ENCODE peak calls at places on chromosomes 16 and 17, in seven cellular contexts. One of them, this sample, is unnamed.
A peak's percentile ranks its signal among the peaks of the same experiment; 100 is the strongest.

GRCh38 chr17:802901-803881 is 21.0 kb downstream of the MRM3 start:
- DNase-seq in tibial nerve: no peak
- DNase-seq in GM12891: no peak
- DNase-seq in uterus: peak; percentile 40
- DNase-seq in lower leg skin: no peak
- DNase-seq in body of pancreas: peak; percentile 73
- DNase-seq in upper lobe of left lung: no peak
- DNase-seq in this sample: no peak

GRCh38 chr16:56988161-56988947 is 1.0 kb upstream of the NLRC5 start:
- DNase-seq in tibial nerve: peak; percentile 24
- DNase-seq in GM12891: no peak
- DNase-seq in uterus: peak; percentile 21
- DNase-seq in lower leg skin: no peak
- DNase-seq in body of pancreas: no peak
- DNase-seq in upper lobe of left lung: no peak
- DNase-seq in this sample: no peak

GRCh38 chr16:11004957-11005610 is 60.7 kb downstream of the CLEC16A start:
- DNase-seq in tibial nerve: no peak
- DNase-seq in GM12891: no peak
- DNase-seq in uterus: no peak
- DNase-seq in lower leg skin: no peak
- DNase-seq in body of pancreas: no peak
- DNase-seq in upper lobe of left lung: no peak
- DNase-seq in this sample: no peak

GRCh38 chr16:86383488-86384262 is 126.7 kb upstream of the FOXF1 start:
- DNase-seq in tibial nerve: no peak
- DNase-seq in GM12891: no peak
- DNase-seq in uterus: no peak
- DNase-seq in lower leg skin: no peak
- DNase-seq in body of pancreas: peak; percentile 14
- DNase-seq in upper lobe of left lung: no peak
- DNase-seq in this sample: no peak

GRCh38 chr16:88345031-88345942 is 37.5 kb upstream of the ZNF469 start:
- DNase-seq in tibial nerve: no peak
- DNase-seq in GM12891: no peak
- DNase-seq in uterus: no peak
- DNase-seq in lower leg skin: no peak
- DNase-seq in body of pancreas: no peak
- DNase-seq in upper lobe of left lung: no peak
- DNase-seq in this sample: no peak

GRCh38 chr16:49632111-49632797 is 223.7 kb downstream of the ZNF423 start:
- DNase-seq in tibial nerve: no peak
- DNase-seq in GM12891: no peak
- DNase-seq in uterus: no peak
- DNase-seq in lower leg skin: no peak
- DNase-seq in body of pancreas: no peak
- DNase-seq in upper lobe of left lung: no peak
- DNase-seq in this sample: peak; percentile 8

GRCh38 chr16:71894229-71894920 is 956 bp upstream of the IST1 start:
- DNase-seq in tibial nerve: peak; percentile 54
- DNase-seq in GM12891: no peak
- DNase-seq in uterus: peak; percentile 44
- DNase-seq in lower leg skin: peak; percentile 88
- DNase-seq in body of pancreas: peak; percentile 66
- DNase-seq in upper lobe of left lung: peak; percentile 80
- DNase-seq in this sample: peak; percentile 41

GRCh38 chr16:50466170-50466569 is 82.0 kb upstream of the NKD1 start:
- DNase-seq in tibial nerve: no peak
- DNase-seq in GM12891: no peak
- DNase-seq in uterus: no peak
- DNase-seq in lower leg skin: peak; percentile 68
- DNase-seq in body of pancreas: no peak
- DNase-seq in upper lobe of left lung: peak; percentile 5
- DNase-seq in this sample: no peak

GRCh38 chr16:79580465-79581200 is 19.9 kb downstream of the MAF start:
- DNase-seq in tibial nerve: no peak
- DNase-seq in GM12891: no peak
- DNase-seq in uterus: no peak
- DNase-seq in lower leg skin: no peak
- DNase-seq in body of pancreas: no peak
- DNase-seq in upper lobe of left lung: no peak
- DNase-seq in this sample: peak; percentile 24

GRCh38 chr16:68528686-68529379 is 10.3 kb upstream of the ZFP90 start:
- DNase-seq in tibial nerve: peak; percentile 85
- DNase-seq in GM12891: peak; percentile 78
- DNase-seq in uterus: peak; percentile 86
- DNase-seq in lower leg skin: peak; percentile 97
- DNase-seq in body of pancreas: peak; percentile 90
- DNase-seq in upper lobe of left lung: peak; percentile 90
- DNase-seq in this sample: peak; percentile 92

GRCh38 chr17:3400008-3400407 is 1.8 kb upstream of the OR1E1 start:
- DNase-seq in tibial nerve: no peak
- DNase-seq in GM12891: no peak
- DNase-seq in uterus: no peak
- DNase-seq in lower leg skin: no peak
- DNase-seq in body of pancreas: peak; percentile 9
- DNase-seq in upper lobe of left lung: no peak
- DNase-seq in this sample: no peak

GRCh38 chr16:55508941-55509920 is at the start of gene LPCAT2:
- DNase-seq in tibial nerve: peak; percentile 90
- DNase-seq in GM12891: no peak
- DNase-seq in uterus: peak; percentile 88
- DNase-seq in lower leg skin: peak; percentile 96
- DNase-seq in body of pancreas: peak; percentile 94
- DNase-seq in upper lobe of left lung: peak; percentile 93
- DNase-seq in this sample: peak; percentile 92

GRCh38 chr17:82358467-82359350 is at the start of gene TEX19:
- DNase-seq in tibial nerve: no peak
- DNase-seq in GM12891: no peak
- DNase-seq in uterus: no peak
- DNase-seq in lower leg skin: no peak
- DNase-seq in body of pancreas: no peak
- DNase-seq in upper lobe of left lung: no peak
- DNase-seq in this sample: no peak

GRCh38 chr17:59329558-59330313 is 1.7 kb upstream of the YPEL2 start:
- DNase-seq in tibial nerve: peak; percentile 52
- DNase-seq in GM12891: no peak
- DNase-seq in uterus: peak; percentile 60
- DNase-seq in lower leg skin: no peak
- DNase-seq in body of pancreas: peak; percentile 71
- DNase-seq in upper lobe of left lung: peak; percentile 72
- DNase-seq in this sample: peak; percentile 67

GRCh38 chr17:65389956-65390355 is 171.5 kb downstream of the AXIN2 start:
- DNase-seq in tibial nerve: no peak
- DNase-seq in GM12891: no peak
- DNase-seq in uterus: no peak
- DNase-seq in lower leg skin: no peak
- DNase-seq in body of pancreas: no peak
- DNase-seq in upper lobe of left lung: no peak
- DNase-seq in this sample: no peak

GRCh38 chr16:11913425-11914079 is 2.2 kb downstream of the GSPT1 start:
- DNase-seq in tibial nerve: no peak
- DNase-seq in GM12891: no peak
- DNase-seq in uterus: no peak
- DNase-seq in lower leg skin: no peak
- DNase-seq in body of pancreas: no peak
- DNase-seq in upper lobe of left lung: no peak
- DNase-seq in this sample: no peak

GRCh38 chr17:58339775-58340622 is 11.4 kb upstream of the TSPOAP1 start:
- DNase-seq in tibial nerve: no peak
- DNase-seq in GM12891: no peak
- DNase-seq in uterus: no peak
- DNase-seq in lower leg skin: no peak
- DNase-seq in body of pancreas: no peak
- DNase-seq in upper lobe of left lung: no peak
- DNase-seq in this sample: no peak

GRCh38 chr17:74201250-74201649 is 2.2 kb upstream of the RPL38 start:
- DNase-seq in tibial nerve: peak; percentile 42
- DNase-seq in GM12891: no peak
- DNase-seq in uterus: no peak
- DNase-seq in lower leg skin: no peak
- DNase-seq in body of pancreas: peak; percentile 52
- DNase-seq in upper lobe of left lung: no peak
- DNase-seq in this sample: no peak

GRCh38 chr17:81365601-81366585 is 29.4 kb upstream of the BAHCC1 start:
- DNase-seq in tibial nerve: no peak
- DNase-seq in GM12891: no peak
- DNase-seq in uterus: peak; percentile 70
- DNase-seq in lower leg skin: no peak
- DNase-seq in body of pancreas: peak; percentile 99
- DNase-seq in upper lobe of left lung: peak; percentile 86
- DNase-seq in this sample: peak; percentile 66

GRCh38 chr17:18278867-18279266 is 18.4 kb downstream of the MIEF2 start:
- DNase-seq in tibial nerve: no peak
- DNase-seq in GM12891: no peak
- DNase-seq in uterus: no peak
- DNase-seq in lower leg skin: no peak
- DNase-seq in body of pancreas: no peak
- DNase-seq in upper lobe of left lung: no peak
- DNase-seq in this sample: no peak

GRCh38 chr16:57128787-57129389 is 36.5 kb downstream of the CPNE2 start:
- DNase-seq in tibial nerve: no peak
- DNase-seq in GM12891: no peak
- DNase-seq in uterus: no peak
- DNase-seq in lower leg skin: no peak
- DNase-seq in body of pancreas: no peak
- DNase-seq in upper lobe of left lung: no peak
- DNase-seq in this sample: no peak

GRCh38 chr16:11020792-11021440 is 76.6 kb downstream of the CLEC16A start:
- DNase-seq in tibial nerve: no peak
- DNase-seq in GM12891: no peak
- DNase-seq in uterus: no peak
- DNase-seq in lower leg skin: no peak
- DNase-seq in body of pancreas: no peak
- DNase-seq in upper lobe of left lung: no peak
- DNase-seq in this sample: no peak

GRCh38 chr17:22123536-22124281 is 431.4 kb downstream of the KCNJ18 start:
- DNase-seq in tibial nerve: no peak
- DNase-seq in GM12891: no peak
- DNase-seq in uterus: no peak
- DNase-seq in lower leg skin: no peak
- DNase-seq in body of pancreas: no peak
- DNase-seq in upper lobe of left lung: no peak
- DNase-seq in this sample: no peak
- TF ChIP-seq POLR2A in tibial nerve: no peak
- TF ChIP-seq POLR2A in GM12891: no peak
- TF ChIP-seq POLR2A in uterus: no peak
- TF ChIP-seq POLR2A in lower leg skin: no peak
- TF ChIP-seq POLR2A in body of pancreas: no peak
- TF ChIP-seq POLR2A in upper lobe of left lung: no peak
- TF ChIP-seq POLR2A in this sample: no peak

GRCh38 chr16:2088759-2089358 is 41.1 kb downstream of the TSC2 start:
- DNase-seq in tibial nerve: no peak
- DNase-seq in GM12891: no peak
- DNase-seq in uterus: no peak
- DNase-seq in lower leg skin: no peak
- DNase-seq in body of pancreas: no peak
- DNase-seq in upper lobe of left lung: no peak
- DNase-seq in this sample: no peak

GRCh38 chr16:2090819-2091721 is 43.3 kb downstream of the TSC2 start:
- DNase-seq in tibial nerve: peak; percentile 36
- DNase-seq in GM12891: no peak
- DNase-seq in uterus: no peak
- DNase-seq in lower leg skin: no peak
- DNase-seq in body of pancreas: peak; percentile 95
- DNase-seq in upper lobe of left lung: peak; percentile 89
- DNase-seq in this sample: peak; percentile 84

GRCh38 chr16:2088192-2088631 is 40.4 kb downstream of the TSC2 start:
- DNase-seq in tibial nerve: no peak
- DNase-seq in GM12891: no peak
- DNase-seq in uterus: no peak
- DNase-seq in lower leg skin: no peak
- DNase-seq in body of pancreas: no peak
- DNase-seq in upper lobe of left lung: no peak
- DNase-seq in this sample: no peak

GRCh38 chr16:2090481-2090797 is 42.7 kb downstream of the TSC2 start:
- DNase-seq in tibial nerve: no peak
- DNase-seq in GM12891: no peak
- DNase-seq in uterus: no peak
- DNase-seq in lower leg skin: no peak
- DNase-seq in body of pancreas: peak; percentile 57
- DNase-seq in upper lobe of left lung: no peak
- DNase-seq in this sample: no peak

GRCh38 chr16:2089676-2090480 is 42.1 kb downstream of the TSC2 start:
- DNase-seq in tibial nerve: no peak
- DNase-seq in GM12891: no peak
- DNase-seq in uterus: no peak
- DNase-seq in lower leg skin: no peak
- DNase-seq in body of pancreas: no peak
- DNase-seq in upper lobe of left lung: no peak
- DNase-seq in this sample: no peak
- TF ChIP-seq POLR2A in tibial nerve: no peak
- TF ChIP-seq POLR2A in GM12891: no peak
- TF ChIP-seq POLR2A in uterus: no peak
- TF ChIP-seq POLR2A in lower leg skin: no peak
- TF ChIP-seq POLR2A in body of pancreas: no peak
- TF ChIP-seq POLR2A in upper lobe of left lung: no peak
- TF ChIP-seq POLR2A in this sample: no peak

GRCh38 chr17:8855477-8856204 is 11.8 kb downstream of the PIK3R6 start:
- DNase-seq in tibial nerve: no peak
- DNase-seq in GM12891: no peak
- DNase-seq in uterus: no peak
- DNase-seq in lower leg skin: peak; percentile 54
- DNase-seq in body of pancreas: no peak
- DNase-seq in upper lobe of left lung: no peak
- DNase-seq in this sample: no peak

GRCh38 chr17:8859029-8859803 is 8.3 kb downstream of the PIK3R6 start:
- DNase-seq in tibial nerve: peak; percentile 23
- DNase-seq in GM12891: no peak
- DNase-seq in uterus: no peak
- DNase-seq in lower leg skin: peak; percentile 73
- DNase-seq in body of pancreas: no peak
- DNase-seq in upper lobe of left lung: peak; percentile 45
- DNase-seq in this sample: no peak

GRCh38 chr17:8857919-8858318 is 9.6 kb downstream of the PIK3R6 start:
- DNase-seq in tibial nerve: no peak
- DNase-seq in GM12891: no peak
- DNase-seq in uterus: no peak
- DNase-seq in lower leg skin: no peak
- DNase-seq in body of pancreas: no peak
- DNase-seq in upper lobe of left lung: no peak
- DNase-seq in this sample: no peak

GRCh38 chr17:8859804-8860430 is 7.6 kb downstream of the PIK3R6 start:
- DNase-seq in tibial nerve: no peak
- DNase-seq in GM12891: no peak
- DNase-seq in uterus: no peak
- DNase-seq in lower leg skin: peak; percentile 45
- DNase-seq in body of pancreas: no peak
- DNase-seq in upper lobe of left lung: no peak
- DNase-seq in this sample: no peak

GRCh38 chr17:8856869-8857575 is 10.5 kb downstream of the PIK3R6 start:
- DNase-seq in tibial nerve: no peak
- DNase-seq in GM12891: no peak
- DNase-seq in uterus: no peak
- DNase-seq in lower leg skin: peak; percentile 52
- DNase-seq in body of pancreas: no peak
- DNase-seq in upper lobe of left lung: no peak
- DNase-seq in this sample: no peak
- TF ChIP-seq POLR2A in tibial nerve: no peak
- TF ChIP-seq POLR2A in GM12891: peak; percentile 43
- TF ChIP-seq POLR2A in uterus: no peak
- TF ChIP-seq POLR2A in lower leg skin: no peak
- TF ChIP-seq POLR2A in body of pancreas: no peak
- TF ChIP-seq POLR2A in upper lobe of left lung: no peak
- TF ChIP-seq POLR2A in this sample: no peak

GRCh38 chr17:17205368-17206148 is 575 bp downstream of the PLD6 start:
- DNase-seq in tibial nerve: peak; percentile 42
- DNase-seq in GM12891: peak; percentile 87
- DNase-seq in uterus: peak; percentile 61
- DNase-seq in lower leg skin: peak; percentile 93
- DNase-seq in body of pancreas: peak; percentile 79
- DNase-seq in upper lobe of left lung: peak; percentile 74
- DNase-seq in this sample: peak; percentile 69
- TF ChIP-seq POLR2A in tibial nerve: no peak
- TF ChIP-seq POLR2A in GM12891: no peak
- TF ChIP-seq POLR2A in uterus: no peak
- TF ChIP-seq POLR2A in lower leg skin: no peak
- TF ChIP-seq POLR2A in body of pancreas: peak; percentile 26
- TF ChIP-seq POLR2A in upper lobe of left lung: no peak
- TF ChIP-seq POLR2A in this sample: no peak